ENCODE peak calls at places on chromosomes 2 and 18, in four cellular contexts. U is HepG2, G is K562, A is HCT116. M is an unnamed sample.

GRCh38 chr2:137050949-137051348 is 285.6 kb downstream of the THSD7B start:
- DNase-seq in A (no peak), G (no peak), U (no peak), M (peak)

GRCh38 chr18:32724071-32724696 is 48.6 kb downstream of the KLHL14 start:
- DNase-seq in A (no peak), U (no peak), G (no peak), M (no peak)

GRCh38 chr2:190791347-190791982 is 89.2 kb upstream of the GLS start:
- DNase-seq in G (peak), A (no peak), U (no peak), M (no peak)

GRCh38 chr18:36772339-36772738 is 56.5 kb downstream of the TPGS2 start:
- DNase-seq in A (no peak), G (no peak), U (no peak), M (no peak)

GRCh38 chr18:78106946-78107345 is 857.3 kb downstream of the GALR1 start:
- DNase-seq in G (no peak), A (no peak), U (no peak), M (no peak)

GRCh38 chr2:142596334-142597088 is 281.0 kb upstream of the KYNU start:
- DNase-seq in U (peak), A (no peak), G (no peak), M (peak)

GRCh38 chr2:223696719-223697118 is 94.6 kb upstream of the SCG2 start:
- DNase-seq in A (peak), G (no peak), U (peak), M (no peak)

GRCh38 chr2:45173513-45173912 is 164.3 kb upstream of the SIX2 start:
- DNase-seq in G (no peak), A (peak), U (no peak), M (peak)

GRCh38 chr18:26091047-26091630 is 726 bp upstream of the SS18 start:
- DNase-seq in U (peak), A (peak), G (peak), M (peak)

GRCh38 chr2:55033076-55033742 is 17.0 kb downstream of the RTN4 start:
- DNase-seq in G (no peak), A (no peak), U (no peak), M (no peak)

GRCh38 chr2:228527481-228527880 is 346.0 kb upstream of the SPHKAP start:
- DNase-seq in A (no peak), U (no peak), G (no peak), M (no peak)

GRCh38 chr2:161354106-161354505 is 45.9 kb downstream of the PSMD14 start:
- DNase-seq in G (no peak), A (no peak), U (no peak), M (no peak)

GRCh38 chr2:234496835-234497591 is at the start of gene ARL4C:
- DNase-seq in G (peak), U (peak), A (no peak), M (no peak)

GRCh38 chr2:101883860-101884259 is 107.9 kb upstream of the IL1R2 start:
- DNase-seq in G (peak), U (peak), A (peak), M (no peak)

GRCh38 chr2:143263045-143263625 is 133.9 kb downstream of the ARHGAP15 start:
- DNase-seq in U (no peak), G (no peak), A (no peak), M (no peak)

GRCh38 chr2:173571021-173571821 is 216.5 kb downstream of the CDCA7 start:
- DNase-seq in U (peak), A (peak), G (peak), M (peak)

GRCh38 chr2:99205491-99205890 is 24.5 kb downstream of the MRPL30 start:
- DNase-seq in U (no peak), G (no peak), A (no peak), M (no peak)

GRCh38 chr2:237432484-237433092 is 18.6 kb upstream of the COL6A3 start:
- DNase-seq in G (no peak), A (peak), U (no peak), M (no peak)

GRCh38 chr2:182070736-182071135 is 85.1 kb downstream of the PPP1R1C start:
- DNase-seq in U (no peak), G (no peak), A (no peak), M (no peak)

GRCh38 chr2:37892436-37893114 is 32.5 kb upstream of the RMDN2 start:
- DNase-seq in U (no peak), A (no peak), G (no peak), M (no peak)

GRCh38 chr2:71615769-71616730 is 162.7 kb downstream of the DYSF start:
- DNase-seq in G (no peak), U (no peak), A (no peak), M (no peak)

GRCh38 chr2:65991332-65991731 is 443.6 kb upstream of the MEIS1 start:
- DNase-seq in U (no peak), G (no peak), A (no peak), M (no peak)

GRCh38 chr18:47978141-47978540 is 47.7 kb upstream of the SMAD2 start:
- DNase-seq in U (no peak), A (no peak), G (no peak), M (no peak)

GRCh38 chr2:57892920-57893319 is 153.7 kb upstream of the VRK2 start:
- DNase-seq in G (no peak), A (no peak), U (no peak), M (no peak)

GRCh38 chr2:173386441-173387044 is 31.9 kb downstream of the CDCA7 start:
- DNase-seq in U (no peak), G (no peak), A (no peak), M (no peak)

GRCh38 chr2:215429424-215429823 is 6.4 kb downstream of the FN1 start:
- DNase-seq in A (no peak), U (no peak), G (no peak), M (no peak)
- TF ChIP-seq TCF7L2 in A (no peak), U (no peak), G (no peak), M (no peak)

DNA sequence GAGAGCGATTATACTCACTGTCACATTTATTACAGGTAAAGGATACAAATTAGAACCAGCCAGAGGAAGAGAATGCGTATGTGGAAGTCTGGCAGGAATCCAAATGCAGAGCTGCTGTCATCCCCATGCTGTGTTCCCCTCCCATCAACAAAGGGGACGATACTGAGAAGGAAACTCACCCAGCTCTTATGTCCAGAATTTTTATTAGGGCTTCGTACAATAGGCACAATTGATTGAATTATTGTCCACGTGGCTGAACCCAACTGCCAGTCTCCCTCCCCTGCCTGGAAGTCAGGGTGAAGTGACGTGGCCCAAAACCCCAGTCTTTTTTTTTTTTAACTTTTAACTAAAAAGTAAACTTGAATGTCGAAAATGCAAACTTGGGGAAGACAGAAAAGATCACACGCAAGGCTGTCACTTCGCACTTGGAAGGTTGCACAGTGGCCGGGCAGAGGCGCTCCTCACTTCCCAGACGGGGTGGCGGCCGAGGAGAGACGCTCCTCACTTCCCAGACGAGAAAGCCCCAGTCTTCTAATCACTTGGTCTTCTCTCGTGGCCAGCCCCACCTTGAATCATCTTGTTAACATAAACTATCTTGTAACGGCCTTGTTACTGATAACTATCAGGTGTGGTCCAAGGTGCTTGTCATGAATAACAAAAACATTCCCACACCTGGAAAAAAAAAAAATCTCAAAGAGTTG is 40.0 kb upstream of the ITSN2 start:
- DNase-seq in G (no peak), U (no peak), A (no peak), M (no peak)
- TF ChIP-seq TCF7L2 in G (no peak), U (no peak), A (no peak), M (no peak)

DNA sequence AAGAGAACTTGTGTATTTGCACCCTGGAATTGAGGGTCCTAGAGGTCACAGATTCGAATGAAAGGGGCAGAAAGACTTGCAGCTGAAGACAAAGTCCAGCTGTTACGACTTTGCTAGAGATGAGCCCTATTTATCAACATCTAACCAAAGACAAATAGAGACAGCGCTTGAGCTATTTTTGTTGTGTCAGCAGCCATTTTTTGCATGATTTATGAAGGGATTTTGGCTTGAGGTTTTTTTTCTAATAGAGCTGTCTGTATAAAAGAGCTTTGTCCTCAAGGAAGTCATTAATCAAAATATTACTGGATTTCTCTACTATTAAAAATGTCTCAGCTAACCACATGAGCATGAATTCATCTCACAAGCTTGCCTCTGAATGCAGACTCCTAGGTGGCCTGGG is 7.0 kb upstream of the CD226 start:
- DNase-seq in U (no peak), A (no peak), G (no peak), M (no peak)
- TF ChIP-seq TCF7L2 in U (no peak), A (no peak), G (no peak), M (no peak)

GRCh38 chr18:79902640-79903039 is 48.8 kb downstream of the SLC66A2 start:
- DNase-seq in U (no peak), A (no peak), G (no peak), M (no peak)

GRCh38 chr18:79902075-79902474 is 49.4 kb downstream of the SLC66A2 start:
- DNase-seq in A (no peak), G (no peak), U (no peak), M (no peak)

GRCh38 chr18:79901665-79902064 is 49.8 kb downstream of the SLC66A2 start:
- DNase-seq in A (no peak), U (no peak), G (no peak), M (no peak)

GRCh38 chr18:79899609-79900435 is 51.6 kb downstream of the SLC66A2 start:
- DNase-seq in A (no peak), G (no peak), U (no peak), M (no peak)

GRCh38 chr18:79900610-79901570 is 50.6 kb downstream of the SLC66A2 start:
- DNase-seq in A (no peak), U (no peak), G (no peak), M (no peak)
- TF ChIP-seq TCF7L2 in A (no peak), U (no peak), G (no peak), M (no peak)

DNA sequence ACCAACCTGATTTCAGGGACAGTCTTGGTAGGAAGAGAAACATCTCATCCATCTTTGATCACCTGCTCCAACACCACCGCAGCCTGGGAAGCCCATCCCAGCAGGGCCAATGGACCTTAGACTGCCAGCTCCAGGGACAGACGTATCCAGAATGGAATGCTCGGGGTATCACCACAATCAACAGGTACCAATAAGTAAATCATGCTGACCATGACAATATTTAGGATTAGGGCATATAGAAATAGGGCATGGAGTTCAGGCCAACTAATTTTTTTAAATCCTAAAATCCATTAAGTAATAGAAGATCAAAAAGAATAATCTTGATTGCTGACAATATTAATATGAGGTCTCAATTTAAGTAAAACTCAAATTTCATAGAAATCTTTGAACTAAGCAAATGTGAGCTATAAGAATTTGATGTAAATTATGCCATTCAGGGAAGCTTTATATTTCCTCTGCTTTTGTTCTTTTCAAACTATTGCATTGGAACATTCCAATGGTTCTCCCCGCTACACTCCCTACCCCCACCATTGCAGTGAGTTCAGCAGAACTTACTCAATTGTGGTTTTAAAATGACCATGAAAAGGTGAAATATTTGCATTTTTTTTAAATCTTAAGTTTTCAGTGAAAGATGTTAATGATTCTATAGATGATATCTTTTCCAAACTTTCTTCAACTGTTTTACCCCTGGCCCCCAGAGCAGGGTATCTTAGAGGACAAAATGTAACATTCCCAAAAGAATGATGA is 138.6 kb downstream of the DNER start:
- DNase-seq in G (no peak), A (no peak), U (no peak), M (no peak)
- TF ChIP-seq TCF7L2 in G (no peak), A (no peak), U (no peak), M (no peak)